ENCODE peak calls at places on chromosomes 5 and 9, in nine cellular contexts. P is stomach, F is hypothalamus, K is M059J, A is AG08396, C is amniotic stem cell, S is omental fat pad, Z is EL, M is heart left ventricle. N is an unnamed sample.
A peak's percentile ranks its signal among the peaks of the same experiment; 100 is the strongest.

GRCh38 chr9:20570756-20571155 is 51.5 kb downstream of the MLLT3 start:
- DNase-seq in P (no peak), F (no peak), K (peak; percentile 72), A (peak; percentile 32), C (no peak), S (no peak), Z (peak; percentile 67), M (no peak), N (no peak)

GRCh38 chr5:145946112-145946861 is 9.9 kb downstream of the SH3RF2 start:
- DNase-seq in P (no peak), F (no peak), K (peak; percentile 99), A (peak; percentile 53), C (peak; percentile 39), S (no peak), Z (peak; percentile 97), M (no peak), N (no peak)

GRCh38 chr5:17014686-17015085 is 78.6 kb upstream of the MYO10 start:
- DNase-seq in P (no peak), F (no peak), K (no peak), A (no peak), C (no peak), S (no peak), Z (no peak), M (no peak), N (no peak)

GRCh38 chr5:151571270-151572173 is 19.6 kb downstream of the FAT2 start:
- DNase-seq in P (no peak), F (no peak), K (no peak), A (no peak), C (no peak), S (no peak), Z (no peak), M (no peak), N (no peak)

GRCh38 chr5:74389531-74390305 is 250.8 kb downstream of the ENC1 start:
- DNase-seq in P (no peak), F (no peak), K (no peak), A (no peak), C (no peak), S (no peak), Z (no peak), M (no peak), N (no peak)

GRCh38 chr9:129615407-129616285 is 5.3 kb downstream of the C9orf50 start:
- DNase-seq in P (no peak), F (no peak), K (no peak), A (no peak), C (no peak), S (no peak), Z (no peak), M (peak; percentile 64), N (no peak)

GRCh38 chr5:14110196-14110595 is 32.9 kb upstream of the TRIO start:
- DNase-seq in P (no peak), F (no peak), K (no peak), A (no peak), C (no peak), S (no peak), Z (peak; percentile 17), M (no peak), N (no peak)

GRCh38 chr9:127862075-127863011 is 7.9 kb upstream of the ENG start:
- DNase-seq in P (peak; percentile 57), F (peak; percentile 40), K (peak; percentile 40), A (no peak), C (no peak), S (no peak), Z (no peak), M (peak; percentile 93), N (peak; percentile 72)

GRCh38 chr5:90473321-90474234 is 993 bp downstream of the MBLAC2 start:
- DNase-seq in P (no peak), F (peak; percentile 8), K (peak; percentile 29), A (peak; percentile 39), C (peak; percentile 2), S (peak; percentile 27), Z (peak; percentile 33), M (peak; percentile 67), N (peak; percentile 34)

GRCh38 chr9:134592018-134592818 is 49.4 kb upstream of the COL5A1 start:
- DNase-seq in P (no peak), F (no peak), K (peak; percentile 94), A (peak; percentile 90), C (peak; percentile 31), S (no peak), Z (peak; percentile 96), M (no peak), N (no peak)

GRCh38 chr5:134506054-134507039 is 19.1 kb upstream of the JADE2 start:
- DNase-seq in P (peak; percentile 92), F (peak; percentile 3), K (peak; percentile 89), A (no peak), C (no peak), S (no peak), Z (peak; percentile 52), M (peak; percentile 78), N (peak; percentile 90)

GRCh38 chr5:107624233-107624632 is 46.5 kb downstream of the EFNA5 start:
- DNase-seq in P (no peak), F (no peak), K (no peak), A (no peak), C (no peak), S (no peak), Z (no peak), M (no peak), N (no peak)

GRCh38 chr9:134853893-134854292 is 26.7 kb upstream of the FCN2 start:
- DNase-seq in P (no peak), F (no peak), K (no peak), A (no peak), C (no peak), S (no peak), Z (no peak), M (no peak), N (no peak)

GRCh38 chr9:71637433-71637832 is 130.9 kb downstream of the CEMIP2 start:
- DNase-seq in P (no peak), F (no peak), K (no peak), A (no peak), C (no peak), S (no peak), Z (no peak), M (no peak), N (no peak)

GRCh38 chr5:79301046-79301712 is 65.2 kb downstream of the JMY start:
- DNase-seq in P (no peak), F (no peak), K (peak; percentile 5), A (peak; percentile 11), C (no peak), S (no peak), Z (peak; percentile 47), M (no peak), N (no peak)

GRCh38 chr5:133696006-133696584 is 83.8 kb upstream of the FSTL4 start:
- DNase-seq in P (no peak), F (no peak), K (no peak), A (no peak), C (no peak), S (no peak), Z (no peak), M (no peak), N (no peak)

GRCh38 chr9:110370316-110370715 is 32.7 kb upstream of the TXNDC8 start:
- DNase-seq in P (no peak), F (no peak), K (peak; percentile 69), A (no peak), C (no peak), S (no peak), Z (peak; percentile 76), M (no peak), N (no peak)

GRCh38 chr9:93137362-93137761 is 3.3 kb upstream of the NINJ1 start:
- DNase-seq in P (no peak), F (no peak), K (no peak), A (no peak), C (no peak), S (no peak), Z (no peak), M (no peak), N (no peak)

GRCh38 chr5:146222002-146222401 is 18.6 kb downstream of the RBM27 start:
- DNase-seq in P (no peak), F (no peak), K (no peak), A (no peak), C (no peak), S (no peak), Z (no peak), M (no peak), N (no peak)

GRCh38 chr9:33924978-33925797 is 108.2 kb downstream of the UBE2R2 start:
- DNase-seq in P (peak; percentile 67), F (peak; percentile 42), K (peak; percentile 60), A (peak; percentile 74), C (no peak), S (no peak), Z (peak; percentile 60), M (no peak), N (no peak)

GRCh38 chr9:125446581-125447094 is 185.0 kb downstream of the GAPVD1 start:
- DNase-seq in P (no peak), F (no peak), K (no peak), A (no peak), C (no peak), S (no peak), Z (no peak), M (no peak), N (no peak)